ENCODE peak calls at places on chromosome 1, in eight cellular contexts. J is neural progenitor cell, T is GM23338, N is PC-3, O is OCI-LY7, X is HCT116, S is SK-N-SH, Y is MM.1S. Z is an unnamed sample.

GRCh38 chr1:227604446-227604845 is 41.1 kb downstream of the ZNF678 start:
- DNase-seq in J (no peak), T (no peak), N (no peak), O (no peak), X (no peak), S (no peak), Y (no peak), Z (no peak)

GRCh38 chr1:204321665-204322064 is 38.1 kb downstream of the PLEKHA6 start:
- DNase-seq in J (no peak), T (no peak), N (peak), O (no peak), X (no peak), S (peak), Y (no peak), Z (peak)

GRCh38 chr1:84883286-84883685 is 9.7 kb downstream of the LPAR3 start:
- DNase-seq in J (no peak), T (no peak), N (peak), O (no peak), X (no peak), S (no peak), Y (no peak), Z (no peak)

GRCh38 chr1:12629521-12629956 is 11.5 kb upstream of the DHRS3 start:
- DNase-seq in J (peak), T (peak), N (no peak), O (no peak), X (no peak), S (no peak), Y (no peak), Z (no peak)

GRCh38 chr1:222815367-222815765 is 527 bp downstream of the DISP1 start:
- DNase-seq in J (no peak), T (no peak), N (peak), O (no peak), X (no peak), S (peak), Y (no peak), Z (peak)

GRCh38 chr1:223861904-223862303 is 16.2 kb upstream of the TP53BP2 start:
- DNase-seq in J (no peak), T (no peak), N (no peak), O (no peak), X (no peak), S (no peak), Y (no peak), Z (no peak)

GRCh38 chr1:61851849-61852692 is 109.8 kb downstream of the PATJ start:
- DNase-seq in J (peak), T (peak), N (peak), O (peak), X (peak), S (peak), Y (peak), Z (peak)

GRCh38 chr1:162000053-162000420 is 23.6 kb downstream of the OLFML2B start:
- DNase-seq in J (no peak), T (no peak), N (no peak), O (no peak), X (no peak), S (no peak), Y (no peak), Z (no peak)

GRCh38 chr1:153509729-153510354 is 25.9 kb downstream of the S100A6 start:
- DNase-seq in J (peak), T (peak), N (peak), O (peak), X (no peak), S (peak), Y (peak), Z (peak)

GRCh38 chr1:168135982-168136708 is 585 bp downstream of the GPR161 start:
- DNase-seq in J (peak), T (peak), N (peak), O (no peak), X (no peak), S (peak), Y (no peak), Z (peak)

GRCh38 chr1:182191716-182192115 is 130.2 kb upstream of the ZNF648 start:
- DNase-seq in J (no peak), T (no peak), N (no peak), O (no peak), X (no peak), S (no peak), Y (no peak), Z (no peak)

GRCh38 chr1:19759740-19760089 is 40.0 kb downstream of the TMCO4 start:
- DNase-seq in J (no peak), T (no peak), N (peak), O (no peak), X (peak), S (no peak), Y (no peak), Z (peak)

GRCh38 chr1:242784074-242784473 is 259.6 kb upstream of the PLD5 start:
- DNase-seq in J (peak), T (no peak), N (no peak), O (peak), X (no peak), S (no peak), Y (peak), Z (no peak)

GRCh38 chr1:44138239-44138638 is 3.2 kb downstream of the KLF18 start:
- DNase-seq in J (no peak), T (no peak), N (no peak), O (no peak), X (no peak), S (no peak), Y (no peak), Z (no peak)

GRCh38 chr1:155989242-155989991 is 11.1 kb upstream of the ARHGEF2 start:
- DNase-seq in J (peak), T (peak), N (peak), O (peak), X (no peak), S (peak), Y (peak), Z (peak)

GRCh38 chr1:30725450-30726095 is 2.2 kb upstream of the MATN1 start:
- DNase-seq in J (no peak), T (no peak), N (no peak), O (no peak), X (no peak), S (no peak), Y (no peak), Z (no peak)

GRCh38 chr1:239169276-239169675 is 217.1 kb upstream of the CHRM3 start:
- DNase-seq in J (no peak), T (no peak), N (peak), O (no peak), X (no peak), S (no peak), Y (peak), Z (no peak)

GRCh38 chr1:25711555-25712298 is 88.3 kb upstream of the SELENON start:
- DNase-seq in J (no peak), T (no peak), N (peak), O (peak), X (no peak), S (no peak), Y (no peak), Z (no peak)

GRCh38 chr1:38135621-38136414 is 89.2 kb upstream of the POU3F1 start:
- DNase-seq in J (peak), T (no peak), N (no peak), O (no peak), X (no peak), S (no peak), Y (no peak), Z (no peak)

GRCh38 chr1:38140025-38140487 is 93.5 kb upstream of the POU3F1 start:
- DNase-seq in J (peak), T (peak), N (peak), O (no peak), X (no peak), S (no peak), Y (no peak), Z (peak)

GRCh38 chr1:38137164-38137563 is 90.6 kb upstream of the POU3F1 start:
- DNase-seq in J (no peak), T (no peak), N (no peak), O (no peak), X (no peak), S (no peak), Y (no peak), Z (no peak)

GRCh38 chr1:38141483-38141882 is 94.9 kb upstream of the POU3F1 start:
- DNase-seq in J (peak), T (no peak), N (no peak), O (no peak), X (no peak), S (no peak), Y (no peak), Z (no peak)

DNA sequence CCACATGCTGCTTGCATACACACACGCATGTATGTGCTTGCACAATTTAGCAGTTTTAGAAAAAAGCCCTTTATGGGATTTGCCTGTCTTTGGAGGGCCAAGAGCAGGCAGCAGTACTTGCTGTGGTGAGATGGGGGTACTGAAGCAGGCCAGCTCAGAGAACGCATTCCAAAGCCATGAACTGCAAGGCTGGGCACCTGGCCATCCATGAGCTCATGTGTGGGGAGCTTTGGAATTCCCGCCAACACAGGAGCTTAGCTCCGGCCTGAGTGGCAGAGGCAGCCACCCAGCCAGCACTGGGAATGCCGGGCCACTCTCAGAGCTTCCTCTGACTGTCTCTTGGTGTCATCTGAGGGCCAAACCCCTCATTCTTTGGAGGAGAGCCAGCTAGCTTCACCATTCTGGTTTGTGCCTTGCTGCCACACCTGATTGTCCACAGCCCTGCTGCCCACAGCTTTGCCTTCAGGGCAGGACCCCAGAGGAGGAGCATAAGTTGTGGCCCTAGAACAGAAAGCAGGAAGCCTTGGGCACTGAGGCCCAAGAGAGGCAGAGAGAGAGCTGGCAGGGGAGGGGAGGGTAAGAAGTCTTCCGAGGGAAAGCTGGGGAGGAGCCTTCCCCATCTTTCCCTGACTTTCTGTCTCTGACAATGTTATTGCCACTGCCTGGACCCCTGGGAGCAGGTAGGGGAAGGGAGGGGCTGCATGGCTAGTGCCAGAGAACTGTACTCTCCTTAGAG is 92.1 kb upstream of the POU3F1 start:
- DNase-seq in J (peak), T (no peak), N (peak), O (no peak), X (peak), S (no peak), Y (no peak), Z (peak)
- TF ChIP-seq EZH2phosphoT487 in J (no peak), T (no peak), N (no peak), O (no peak), X (no peak), S (no peak), Y (no peak), Z (no peak)

DNA sequence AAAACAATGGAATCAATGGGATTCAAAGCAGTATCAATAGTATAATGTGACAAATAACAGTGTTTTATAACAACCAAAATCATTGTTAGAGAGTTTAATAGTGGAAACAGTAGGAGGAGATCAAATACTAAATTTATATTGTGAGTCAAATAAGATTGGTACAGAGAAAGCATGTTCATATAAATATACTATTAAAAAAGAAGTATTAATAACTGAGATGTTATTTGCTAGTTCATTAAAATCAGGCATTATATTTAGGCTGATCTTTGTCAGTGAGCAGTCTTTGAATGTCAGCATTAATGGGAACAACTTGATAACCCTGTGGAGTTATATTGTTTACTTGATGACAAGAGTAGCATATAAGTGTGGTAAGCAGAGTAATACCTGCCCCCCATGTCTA is 30.6 kb downstream of the PRKAA2 start:
- DNase-seq in J (no peak), T (no peak), N (no peak), O (no peak), X (no peak), S (no peak), Y (no peak), Z (no peak)
- H3K27ac ChIP-seq in J (no peak), T (no peak), N (no peak), O (no peak), X (no peak), S (no peak), Y (no peak), Z (no peak)

DNA sequence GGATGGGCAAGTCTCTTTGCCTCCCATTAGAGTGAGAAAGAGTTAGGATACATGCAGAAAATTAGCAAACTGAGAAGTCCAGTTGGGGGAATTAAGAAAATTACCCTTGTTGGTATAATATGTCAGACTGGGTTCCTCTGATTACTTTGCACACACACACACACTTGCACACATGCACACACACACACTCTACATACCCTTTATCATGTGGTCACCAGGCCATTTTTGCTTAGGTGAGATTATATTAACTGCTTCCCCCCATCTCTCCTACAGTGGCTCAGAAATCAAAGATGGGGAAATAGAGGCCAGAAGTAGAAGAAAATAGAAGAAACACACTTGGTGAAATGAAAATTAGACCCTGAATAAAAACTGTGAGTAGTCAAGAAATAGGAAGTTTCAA is 917 bp upstream of the LIX1L start:
- DNase-seq in J (no peak), T (no peak), N (no peak), O (no peak), X (no peak), S (no peak), Y (no peak), Z (no peak)
- TF ChIP-seq CTCF in J (no peak), T (no peak), N (no peak), O (no peak), X (no peak), S (no peak), Y (no peak), Z (no peak)

GRCh38 chr1:118963456-118964430 is 24.4 kb downstream of the TBX15 start:
- DNase-seq in J (no peak), T (no peak), N (peak), O (no peak), X (peak), S (no peak), Y (no peak), Z (peak)
- TF ChIP-seq EZH2phosphoT487 in J (no peak), T (no peak), N (no peak), O (no peak), X (no peak), S (no peak), Y (no peak), Z (no peak)

GRCh38 chr1:192794768-192795035 is 14.1 kb upstream of the RGS2 start:
- DNase-seq in J (no peak), T (peak), N (no peak), O (no peak), X (no peak), S (no peak), Y (no peak), Z (no peak)

GRCh38 chr1:192795913-192796312 is 12.9 kb upstream of the RGS2 start:
- DNase-seq in J (no peak), T (no peak), N (no peak), O (no peak), X (no peak), S (no peak), Y (no peak), Z (no peak)

GRCh38 chr1:192792628-192793027 is 16.2 kb upstream of the RGS2 start:
- DNase-seq in J (no peak), T (no peak), N (no peak), O (no peak), X (no peak), S (no peak), Y (no peak), Z (no peak)

GRCh38 chr1:192797143-192797542 is 11.7 kb upstream of the RGS2 start:
- DNase-seq in J (no peak), T (no peak), N (no peak), O (no peak), X (no peak), S (no peak), Y (no peak), Z (no peak)

GRCh38 chr1:192793983-192794767 is 14.7 kb upstream of the RGS2 start:
- DNase-seq in J (no peak), T (peak), N (no peak), O (no peak), X (no peak), S (no peak), Y (no peak), Z (no peak)
- H3K27ac ChIP-seq in J (no peak), T (peak), N (no peak), O (no peak), X (no peak), S (no peak), Y (no peak), Z (no peak)

GRCh38 chr1:208007319-208007937 is 96.5 kb upstream of the CD34 start:
- DNase-seq in J (no peak), T (no peak), N (no peak), O (no peak), X (no peak), S (no peak), Y (peak), Z (no peak)
- TF ChIP-seq CTCF in J (no peak), T (no peak), N (no peak), O (no peak), X (no peak), S (no peak), Y (no peak), Z (no peak)

DNA sequence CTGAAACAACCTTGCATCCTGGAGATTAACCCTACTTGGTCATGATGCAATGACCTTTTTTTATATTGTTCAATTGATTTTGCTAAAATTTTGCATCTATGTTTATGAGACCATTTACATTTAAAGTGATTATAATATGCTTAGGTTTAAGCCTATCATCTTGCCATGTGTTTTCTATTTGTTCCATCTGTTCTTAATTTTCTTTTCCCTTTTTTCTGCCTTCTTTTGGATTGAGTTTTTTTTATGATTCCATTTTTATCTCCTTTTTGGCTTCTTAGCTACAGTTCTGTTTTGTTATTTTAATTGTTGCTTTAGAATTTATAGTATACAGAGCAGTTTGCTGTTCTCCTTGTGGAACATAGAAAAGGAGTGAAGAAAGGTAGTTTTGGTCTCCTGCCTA is 385.1 kb upstream of the USP24 start:
- DNase-seq in J (no peak), T (no peak), N (no peak), O (no peak), X (no peak), S (no peak), Y (no peak), Z (no peak)
- TF ChIP-seq EZH2phosphoT487 in J (no peak), T (no peak), N (no peak), O (no peak), X (no peak), S (no peak), Y (no peak), Z (no peak)